ENCODE peak calls at places on chromosomes 4 and X, in eight cellular contexts. Z, O, W, M, V, Y, C and S are unnamed samples.

GRCh38 chrX:119605398-119605738 is 856 bp downstream of the NKRF start:
- DNase-seq in Y (no peak), Z (no peak), O (no peak), W (no peak), V (peak; percentile 4), C (no peak), M (no peak), S (no peak)

GRCh38 chr4:102564399-102564921 is 63.3 kb downstream of the NFKB1 start:
- DNase-seq in M (no peak), C (no peak), Z (no peak), O (no peak), Y (no peak), V (no peak), W (no peak), S (peak; percentile 21)

GRCh38 chr4:7787067-7787466 is 152.6 kb downstream of the AFAP1 start:
- DNase-seq in Y (no peak), M (no peak), W (peak; percentile 27), Z (no peak), O (no peak), V (peak; percentile 26), C (no peak), S (no peak)

GRCh38 chr4:41939016-41939623 is 3.9 kb downstream of the TMEM33 start:
- DNase-seq in V (no peak), Z (no peak), O (no peak), C (peak; percentile 63), W (no peak), Y (no peak), M (no peak), S (no peak)

GRCh38 chrX:49230500-49231232 is 2.5 kb downstream of the CACNA1F start:
- DNase-seq in M (no peak), O (peak; percentile 30), Y (peak; percentile 28), C (no peak), W (no peak), Z (no peak), V (no peak), S (peak; percentile 68)

GRCh38 chr4:132958457-132959263 is 190.4 kb upstream of the PCDH10 start:
- DNase-seq in M (no peak), Z (no peak), V (no peak), O (no peak), C (no peak), Y (no peak), W (no peak), S (no peak)

GRCh38 chrX:41684138-41684537 is 4.6 kb upstream of the GPR34 start:
- DNase-seq in W (no peak), C (no peak), Y (no peak), V (peak; percentile 65), Z (no peak), O (no peak), M (no peak), S (no peak)

GRCh38 chr4:168632246-168632832 is 135.5 kb downstream of the PALLD start:
- DNase-seq in W (no peak), O (no peak), M (no peak), V (no peak), Z (no peak), Y (no peak), C (no peak), S (no peak)

GRCh38 chr4:100362363-100362762 is 155.5 kb downstream of the EMCN start:
- DNase-seq in Y (no peak), O (no peak), Z (no peak), M (no peak), C (no peak), W (no peak), V (peak; percentile 33), S (no peak)

GRCh38 chrX:139831689-139832456 is 101.0 kb downstream of the ATP11C start:
- DNase-seq in M (no peak), Y (no peak), C (no peak), W (no peak), V (no peak), O (no peak), Z (no peak), S (no peak)